ENCODE peak calls at places on chromosomes 11 and 22, in ten cellular contexts. F is Peyer's patch; O is adrenal gland; R is IMR-90; K is left ventricle myocardium inferior; U is CD4-positive, alpha-beta memory T cell; L is stomach; D is body of pancreas; T is CD4-positive, CD25-positive, alpha-beta regulatory T cell; A is neuronal stem cell. W is an unnamed sample.
A peak's percentile ranks its signal among the peaks of the same experiment; 100 is the strongest.

GRCh38 chr22:29203456-29203855 is 2.2 kb upstream of the EMID1 start:
- DNase-seq in F (no peak), O (no peak), R (no peak), K (no peak), U (no peak), L (no peak), D (no peak), T (no peak), A (no peak), W (no peak)

GRCh38 chr11:128179512-128179911 is 407.8 kb downstream of the ETS1 start:
- DNase-seq in F (no peak), O (no peak), R (no peak), K (no peak), U (no peak), L (no peak), D (no peak), T (no peak), A (no peak), W (no peak)

GRCh38 chr11:118524356-118524755 is 2.9 kb upstream of the TTC36 start:
- DNase-seq in F (no peak), O (no peak), R (no peak), K (no peak), U (no peak), L (no peak), D (no peak), T (no peak), A (no peak), W (no peak)

GRCh38 chr11:83493918-83494317 is 207.8 kb upstream of the CCDC90B start:
- DNase-seq in F (no peak), O (no peak), R (no peak), K (no peak), U (no peak), L (peak; percentile 26), D (peak; percentile 38), T (no peak), A (no peak), W (no peak)

GRCh38 chr11:123511037-123511870 is 81.2 kb downstream of the GRAMD1B start:
- DNase-seq in F (peak; percentile 43), O (peak; percentile 97), R (peak; percentile 88), K (peak; percentile 80), U (peak; percentile 54), L (peak; percentile 88), D (peak; percentile 82), T (peak; percentile 21), A (peak; percentile 87), W (peak; percentile 41)

GRCh38 chr11:106216281-106216680 is 138.8 kb downstream of the AASDHPPT start:
- DNase-seq in F (no peak), O (peak; percentile 4), R (no peak), K (peak; percentile 42), U (no peak), L (no peak), D (peak; percentile 31), T (no peak), A (no peak), W (no peak)

GRCh38 chr11:62545437-62546243 is 966 bp downstream of the AHNAK start:
- DNase-seq in F (peak; percentile 55), O (peak; percentile 85), R (peak; percentile 93), K (peak; percentile 95), U (peak; percentile 53), L (peak; percentile 89), D (peak; percentile 82), T (peak; percentile 66), A (peak; percentile 78), W (no peak)

GRCh38 chr22:49197500-49197899 is 630.2 kb downstream of the BRD1 start:
- DNase-seq in F (no peak), O (no peak), R (no peak), K (no peak), U (no peak), L (no peak), D (no peak), T (no peak), A (no peak), W (no peak)

GRCh38 chr11:73121692-73122091 is 20.4 kb downstream of the FCHSD2 start:
- DNase-seq in F (no peak), O (no peak), R (no peak), K (no peak), U (no peak), L (no peak), D (no peak), T (no peak), A (no peak), W (no peak)

GRCh38 chr22:23376256-23376655 is 195.9 kb downstream of the BCR start:
- DNase-seq in F (no peak), O (no peak), R (no peak), K (no peak), U (peak; percentile 14), L (no peak), D (no peak), T (no peak), A (no peak), W (no peak)

GRCh38 chr22:43186272-43187170 is at the start of gene TTLL12:
- DNase-seq in F (peak; percentile 48), O (peak; percentile 65), R (peak; percentile 21), K (peak; percentile 70), U (peak; percentile 71), L (peak; percentile 56), D (peak; percentile 58), T (peak; percentile 67), A (peak; percentile 70), W (peak; percentile 73)

GRCh38 chr22:46984751-46985506 is 222.5 kb downstream of the TBC1D22A start:
- DNase-seq in F (no peak), O (no peak), R (peak; percentile 69), K (no peak), U (no peak), L (no peak), D (no peak), T (no peak), A (no peak), W (no peak)
- H3K4me3 ChIP-seq in F (no peak overlapping the region), O (no peak overlapping the region), R (no peak overlapping the region), K (no peak overlapping the region), U (no peak overlapping the region), L (no peak overlapping the region), D (no peak overlapping the region), T (no peak overlapping the region), A (no peak overlapping the region), W (no peak overlapping the region)

GRCh38 chr22:44722611-44723010 is 20.6 kb downstream of the PRR5 start:
- DNase-seq in F (no peak), O (no peak), R (no peak), K (no peak), U (no peak), L (no peak), D (no peak), T (no peak), A (no peak), W (no peak)

GRCh38 chr22:44718418-44718817 is 16.4 kb downstream of the PRR5 start:
- DNase-seq in F (no peak), O (no peak), R (no peak), K (no peak), U (no peak), L (no peak), D (no peak), T (no peak), A (no peak), W (no peak)

GRCh38 chr22:44723801-44724200 is 21.8 kb downstream of the PRR5 start:
- DNase-seq in F (no peak), O (no peak), R (peak; percentile 49), K (no peak), U (no peak), L (no peak), D (no peak), T (no peak), A (no peak), W (no peak)

GRCh38 chr22:44719586-44720368 is 17.8 kb downstream of the PRR5 start:
- DNase-seq in F (no peak), O (peak; percentile 90), R (no peak), K (peak; percentile 40), U (no peak), L (peak; percentile 58), D (peak; percentile 70), T (no peak), A (no peak), W (no peak)

GRCh38 chr22:44721206-44721605 is 19.2 kb downstream of the PRR5 start:
- DNase-seq in F (no peak), O (no peak), R (no peak), K (no peak), U (no peak), L (no peak), D (no peak), T (no peak), A (peak; percentile 48), W (no peak)
- H3K27me3 ChIP-seq in F (no peaks in the 10 kb centered on the region), O (no peaks in the 10 kb centered on the region), R (no peaks in the 10 kb centered on the region), K (no peaks in the 10 kb centered on the region), U (no peaks in the 10 kb centered on the region), L (no peaks in the 10 kb centered on the region), D (no peaks in the 10 kb centered on the region), T (no peaks in the 10 kb centered on the region), A (no peaks in the 10 kb centered on the region), W (no peaks in the 10 kb centered on the region)

GRCh38 chr11:69700278-69701140 is 3.3 kb downstream of the FGF19 start:
- DNase-seq in F (no peak), O (peak; percentile 87), R (peak; percentile 75), K (peak; percentile 78), U (no peak), L (peak; percentile 71), D (peak; percentile 57), T (no peak), A (no peak), W (no peak)
- H3K4me1 ChIP-seq in F (peaks cover 7% of the 10 kb centered on the region), O (peaks cover 9% of the 10 kb centered on the region), R (peaks cover 2% of the 10 kb centered on the region), K (peaks cover 49% of the 10 kb centered on the region), U (peaks cover 7% of the 10 kb centered on the region), L (peaks cover 11% of the 10 kb centered on the region), D (peaks cover 18% of the 10 kb centered on the region), T (peaks cover 12% of the 10 kb centered on the region), A (peaks cover 21% of the 10 kb centered on the region), W (no peaks in the 10 kb centered on the region)

GRCh38 chr22:45103756-45104155 is 60.0 kb upstream of the NUP50 start:
- DNase-seq in F (no peak), O (no peak), R (no peak), K (no peak), U (no peak), L (no peak), D (no peak), T (no peak), A (no peak), W (no peak)

GRCh38 chr22:45102896-45103420 is 60.8 kb upstream of the NUP50 start:
- DNase-seq in F (no peak), O (no peak), R (no peak), K (no peak), U (no peak), L (no peak), D (no peak), T (no peak), A (no peak), W (no peak)

GRCh38 chr22:45104313-45104712 is 59.4 kb upstream of the NUP50 start:
- DNase-seq in F (no peak), O (no peak), R (no peak), K (no peak), U (no peak), L (no peak), D (no peak), T (no peak), A (no peak), W (no peak)

GRCh38 chr22:45107671-45108070 is 56.1 kb upstream of the NUP50 start:
- DNase-seq in F (no peak), O (no peak), R (no peak), K (no peak), U (no peak), L (no peak), D (no peak), T (no peak), A (no peak), W (no peak)

GRCh38 chr22:45105281-45105700 is 58.4 kb upstream of the NUP50 start:
- DNase-seq in F (no peak), O (no peak), R (peak; percentile 97), K (no peak), U (no peak), L (no peak), D (no peak), T (no peak), A (no peak), W (no peak)
- H3K4me3 ChIP-seq in F (no peak overlapping the region), O (no peak overlapping the region), R (peak overlapping the region; percentile 44), K (no peak overlapping the region), U (no peak overlapping the region), L (no peak overlapping the region), D (no peak overlapping the region), T (no peak overlapping the region), A (no peak overlapping the region), W (no peak overlapping the region)

W was measured in CD8-positive, alpha-beta memory T cell.